ENCODE peak calls at places on chromosomes 7 and 10, in six cellular contexts. M is testis, G is activated B cell treated with CpG ODN at 0.5 μM for 24 hours, R is upper lobe of right lung, D is progenitor cell of endocrine pancreas, X is AG04449. I is an unnamed sample.

GRCh38 chr10:44056206-44056605 is 328.7 kb downstream of the CXCL12 start:
- DNase-seq in M (peak), G (no peak), R (no peak), D (no peak), X (no peak), I (no peak)

GRCh38 chr7:24052572-24053223 is 231.3 kb upstream of the NPY start:
- DNase-seq in M (no peak), G (no peak), R (no peak), D (no peak), X (peak), I (no peak)

GRCh38 chr7:73827568-73828106 is 3.2 kb upstream of the CLDN4 start:
- DNase-seq in M (peak), G (no peak), R (peak), D (no peak), X (no peak), I (no peak)

GRCh38 chr7:147029935-147030334 is 913.3 kb downstream of the CNTNAP2 start:
- DNase-seq in M (no peak), G (no peak), R (no peak), D (no peak), X (no peak), I (no peak)

GRCh38 chr10:26881600-26882331 is 21.0 kb upstream of the ABI1 start:
- DNase-seq in M (no peak), G (no peak), R (no peak), D (no peak), X (no peak), I (peak)

GRCh38 chr7:2804227-2804763 is 39.8 kb downstream of the GNA12 start:
- DNase-seq in M (no peak), G (no peak), R (peak), D (no peak), X (no peak), I (no peak)

GRCh38 chr7:101488826-101489572 is 126.3 kb downstream of the COL26A1 start:
- DNase-seq in M (no peak), G (no peak), R (no peak), D (no peak), X (no peak), I (no peak)

GRCh38 chr10:89979726-89980125 is 278.3 kb downstream of the KIF20B start:
- DNase-seq in M (no peak), G (no peak), R (no peak), D (no peak), X (no peak), I (no peak)

GRCh38 chr10:46541017-46541661 is 15.3 kb downstream of the GPRIN2 start:
- DNase-seq in M (peak), G (peak), R (peak), D (peak), X (no peak), I (no peak)

DNA sequence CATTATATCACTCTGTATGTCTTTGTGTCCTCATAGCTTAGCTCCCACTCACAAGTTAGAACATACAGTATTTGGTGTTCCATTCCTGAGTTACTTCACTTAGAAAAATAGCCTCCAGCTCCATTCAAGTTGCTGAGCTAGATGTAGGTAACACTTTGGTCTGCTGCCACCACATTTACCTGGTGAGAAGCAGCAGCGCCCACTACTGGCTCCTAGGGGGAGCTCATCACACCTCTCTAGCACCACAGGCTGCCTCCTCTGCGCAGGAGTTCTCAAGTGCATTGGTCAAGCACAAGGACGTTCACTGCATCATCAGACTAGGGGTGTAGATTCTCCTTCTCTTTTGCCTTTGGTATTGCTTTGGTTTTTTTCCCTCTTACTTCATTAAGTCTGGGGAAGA is 530.9 kb upstream of the AUTS2 start:
- DNase-seq in M (peak), G (no peak), R (peak), D (no peak), X (no peak), I (no peak)
- TF ChIP-seq CTCF in M (no peak), G (no peak), R (peak), D (peak), X (peak), I (peak)

DNA sequence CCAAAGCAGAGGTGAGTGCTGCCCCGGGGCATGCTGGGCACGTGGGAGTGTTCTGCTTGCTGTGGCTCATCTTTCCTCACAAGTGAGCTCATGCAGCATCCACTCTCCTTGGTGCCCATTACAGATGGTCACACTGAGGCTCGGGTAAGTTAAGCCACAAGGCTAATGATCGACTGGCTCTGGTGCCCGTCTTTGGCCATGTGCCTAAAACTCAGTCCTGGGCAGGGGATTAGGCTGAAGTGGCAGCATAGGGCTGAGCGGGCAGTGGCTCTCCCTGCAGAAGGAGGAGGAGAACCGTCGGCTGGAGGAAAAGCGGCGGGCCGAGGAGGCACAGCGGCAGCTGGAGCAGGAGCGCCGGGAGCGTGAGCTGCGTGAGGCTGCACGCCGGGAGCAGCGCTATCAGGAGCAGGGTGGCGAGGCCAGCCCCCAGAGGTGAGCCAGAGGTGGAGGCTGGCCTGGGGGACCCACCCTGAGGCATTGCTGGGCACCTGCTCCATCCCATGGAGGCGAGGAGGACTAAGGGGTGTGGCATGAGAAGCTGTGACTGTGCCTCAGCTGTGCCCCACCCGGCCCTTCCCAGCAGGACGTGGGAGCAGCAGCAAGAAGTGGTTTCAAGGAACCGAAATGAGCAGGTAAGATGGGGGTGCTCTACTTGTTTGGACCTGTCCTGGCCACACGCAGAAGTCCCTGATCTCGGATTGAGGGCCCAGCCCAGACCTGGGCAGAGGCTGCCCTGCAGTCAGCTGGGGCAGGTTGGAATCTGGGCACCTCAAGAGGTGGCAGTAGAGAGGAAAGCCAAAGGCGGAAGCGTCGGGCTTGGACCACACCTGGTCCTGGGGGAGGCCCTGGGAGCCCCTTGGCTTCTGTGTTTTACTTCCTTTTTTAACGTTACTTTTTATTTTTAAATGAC is 7.3 kb downstream of the PGAM2 start:
- DNase-seq in M (no peak), G (peak), R (peak), D (no peak), X (no peak), I (no peak)
- TF ChIP-seq CTCF in M (no peak), G (no peak), R (no peak), D (no peak), X (no peak), I (no peak)

GRCh38 chr10:15106352-15107013 is 9.3 kb downstream of the RPP38 start:
- DNase-seq in M (peak), G (peak), R (peak), D (peak), X (no peak), I (peak)
- TF ChIP-seq CTCF in M (peak), G (peak), R (peak), D (peak), X (peak), I (peak)

DNA sequence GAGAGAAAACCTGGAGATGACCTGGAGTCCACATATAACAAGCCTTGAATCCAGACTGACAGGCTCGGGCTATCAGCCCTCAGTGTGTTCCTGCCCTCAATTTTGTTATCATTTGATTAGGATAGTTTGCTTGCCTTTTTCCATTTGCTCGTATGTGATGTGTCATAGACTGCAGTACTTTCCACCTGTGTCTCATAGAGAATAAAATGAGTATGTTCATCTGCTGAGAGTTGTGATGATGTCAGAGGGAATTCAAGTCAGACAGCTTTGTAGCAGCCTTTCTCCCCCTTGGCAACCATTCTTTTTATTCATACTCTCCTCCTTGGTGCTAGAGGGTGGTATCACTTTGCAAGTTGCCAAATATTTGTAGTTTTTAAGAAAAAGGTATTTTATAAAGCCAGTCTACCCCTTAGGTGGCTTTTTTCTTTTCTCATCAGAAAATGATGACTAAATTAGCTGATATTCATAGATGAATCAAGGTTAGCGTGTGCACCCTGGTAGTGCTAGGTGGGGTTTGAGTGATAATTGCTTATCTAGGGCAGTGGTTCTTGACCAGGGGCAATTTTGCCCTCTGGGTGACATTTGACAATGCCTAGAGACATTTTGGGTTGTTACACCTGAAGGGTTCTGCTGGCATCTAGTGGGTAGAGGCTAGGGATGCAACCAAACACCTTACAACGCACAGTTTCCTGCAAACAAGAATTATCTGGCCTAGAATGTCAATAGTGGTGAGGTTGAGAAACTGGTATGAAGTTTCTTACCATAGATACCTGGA is 5.4 kb downstream of the SGPL1 start:
- DNase-seq in M (no peak), G (no peak), R (no peak), D (no peak), X (no peak), I (no peak)
- TF ChIP-seq CTCF in M (no peak), G (no peak), R (no peak), D (no peak), X (no peak), I (no peak)

GRCh38 chr10:100009283-100009792 is 409 bp downstream of the DNMBP start:
- DNase-seq in M (peak), G (no peak), R (peak), D (no peak), X (no peak), I (no peak)
- TF ChIP-seq CTCF in M (peak), G (no peak), R (peak), D (peak), X (peak), I (peak)

DNA sequence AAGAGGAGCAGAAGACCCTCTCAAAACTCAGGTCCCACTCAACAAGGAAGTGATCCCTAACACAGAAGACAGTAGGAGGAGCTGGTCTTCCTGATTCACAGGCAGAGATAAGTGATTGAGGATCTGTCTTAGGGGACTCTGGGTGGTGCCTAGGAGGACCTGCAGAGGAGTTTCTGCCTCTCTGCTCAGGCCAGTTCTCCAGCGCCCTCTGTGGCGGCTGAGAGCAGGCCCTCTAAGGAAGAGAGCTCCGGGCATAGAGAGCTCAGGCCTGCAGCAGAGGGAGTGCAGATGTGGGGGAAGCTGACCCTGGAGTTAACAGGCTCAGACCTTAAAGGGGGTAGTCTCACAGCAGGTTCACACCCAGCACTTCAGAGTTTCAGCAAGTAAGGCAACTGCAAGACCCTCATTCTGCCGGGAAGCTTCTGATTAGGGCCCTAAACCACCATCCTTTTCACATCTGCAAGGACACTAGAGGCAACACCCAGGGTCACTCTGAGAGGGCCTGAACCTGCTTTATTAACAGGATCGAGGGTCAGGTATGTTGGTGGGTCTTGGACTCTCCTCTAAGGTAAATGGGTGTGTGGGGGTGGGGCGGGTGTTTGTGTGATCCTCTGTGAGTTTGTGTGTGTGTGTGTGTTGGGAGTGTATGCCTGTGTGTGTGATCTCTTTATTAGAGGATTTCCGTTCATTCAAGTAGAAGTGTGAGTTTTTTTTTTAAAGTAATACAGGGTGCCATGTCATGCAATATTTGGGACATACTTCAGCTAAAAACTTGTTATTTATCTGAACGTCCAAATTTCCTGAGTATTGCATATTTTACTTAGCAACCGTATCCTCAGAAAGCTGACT is 57.6 kb upstream of the TARP start:
- DNase-seq in M (no peak), G (no peak), R (no peak), D (no peak), X (no peak), I (no peak)
- TF ChIP-seq CTCF in M (no peak), G (no peak), R (no peak), D (peak), X (no peak), I (no peak)

GRCh38 chr10:29241925-29242324 is 46.9 kb upstream of the LYZL1 start:
- DNase-seq in M (no peak), G (no peak), R (no peak), D (no peak), X (no peak), I (no peak)

GRCh38 chr10:29245476-29245875 is 43.4 kb upstream of the LYZL1 start:
- DNase-seq in M (peak), G (no peak), R (no peak), D (no peak), X (no peak), I (no peak)

GRCh38 chr10:29244978-29245377 is 43.9 kb upstream of the LYZL1 start:
- DNase-seq in M (peak), G (no peak), R (no peak), D (no peak), X (no peak), I (no peak)

GRCh38 chr10:29243061-29243460 is 45.8 kb upstream of the LYZL1 start:
- DNase-seq in M (no peak), G (no peak), R (no peak), D (no peak), X (no peak), I (no peak)

GRCh38 chr10:29243750-29244149 is 45.1 kb upstream of the LYZL1 start:
- DNase-seq in M (peak), G (no peak), R (no peak), D (no peak), X (no peak), I (no peak)
- TF ChIP-seq CTCF in M (no peak), G (no peak), R (peak), D (peak), X (peak), I (peak)

GRCh38 chr7:157873664-157874063 is 536.9 kb downstream of the DNAJB6 start:
- DNase-seq in M (peak), G (no peak), R (peak), D (no peak), X (no peak), I (no peak)

GRCh38 chr7:157874208-157874816 is 537.5 kb downstream of the DNAJB6 start:
- DNase-seq in M (no peak), G (no peak), R (no peak), D (no peak), X (no peak), I (no peak)

GRCh38 chr7:157874870-157875229 is 538.0 kb downstream of the DNAJB6 start:
- DNase-seq in M (no peak), G (no peak), R (no peak), D (no peak), X (no peak), I (no peak)

GRCh38 chr7:157876469-157877285 is 539.9 kb downstream of the DNAJB6 start:
- DNase-seq in M (peak), G (no peak), R (no peak), D (no peak), X (no peak), I (no peak)

DNA sequence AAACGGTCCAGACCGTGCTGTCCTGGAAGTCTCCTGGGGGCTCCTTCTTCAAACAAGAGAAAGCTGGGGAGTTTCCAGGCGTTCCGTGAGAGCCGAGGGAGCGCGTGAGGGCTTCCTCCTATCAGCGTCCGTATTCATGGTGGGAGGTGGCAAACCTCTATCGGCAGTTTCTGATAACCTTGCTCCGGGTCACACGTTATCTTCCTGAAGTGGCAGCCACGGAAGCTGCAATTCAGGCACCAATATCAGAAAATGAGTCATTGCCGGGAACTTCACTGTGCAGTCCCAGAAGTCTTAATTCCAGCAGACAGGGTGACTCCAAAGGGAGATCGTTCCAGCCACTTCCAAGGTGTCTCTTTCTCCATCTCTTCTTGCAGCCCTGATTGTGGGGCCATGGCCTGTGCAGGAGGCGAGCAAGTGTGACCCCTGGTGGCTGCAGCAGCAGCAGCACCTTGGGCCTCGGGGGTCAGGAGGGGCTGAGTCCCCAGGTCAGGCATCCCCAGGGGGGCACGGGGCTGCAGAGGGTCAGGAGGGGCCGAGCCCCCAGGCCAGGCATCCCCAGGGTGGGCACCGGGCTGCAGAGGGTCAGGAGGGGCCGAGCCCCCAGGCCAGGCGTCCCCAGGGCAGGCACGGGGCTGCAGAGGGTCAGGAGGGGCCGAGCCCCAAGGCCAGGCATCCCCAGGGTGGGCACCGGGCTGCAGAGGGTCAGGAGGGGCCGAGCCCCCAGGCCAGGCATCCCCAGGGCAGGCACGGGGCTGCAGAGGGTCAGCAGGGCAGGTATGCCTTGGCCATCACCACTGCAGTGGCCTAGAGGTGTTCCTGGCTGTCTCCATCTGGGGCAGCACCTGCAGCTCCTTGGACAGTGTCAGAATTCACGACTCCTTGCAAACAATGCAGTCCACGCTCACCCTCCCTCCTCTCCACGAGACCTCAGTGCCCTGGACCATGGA is 538.7 kb downstream of the DNAJB6 start:
- DNase-seq in M (peak), G (no peak), R (no peak), D (peak), X (no peak), I (peak)
- TF ChIP-seq CTCF in M (no peak), G (no peak), R (peak), D (peak), X (no peak), I (no peak)

GRCh38 chr7:148144827-148145226 is 445.7 kb upstream of the C7orf33 start:
- DNase-seq in M (no peak), G (no peak), R (no peak), D (no peak), X (no peak), I (no peak)

GRCh38 chr7:148148456-148148855 is 442.1 kb upstream of the C7orf33 start:
- DNase-seq in M (no peak), G (no peak), R (no peak), D (no peak), X (no peak), I (no peak)

GRCh38 chr7:148147438-148147837 is 443.1 kb upstream of the C7orf33 start:
- DNase-seq in M (no peak), G (no peak), R (no peak), D (no peak), X (no peak), I (no peak)

DNA sequence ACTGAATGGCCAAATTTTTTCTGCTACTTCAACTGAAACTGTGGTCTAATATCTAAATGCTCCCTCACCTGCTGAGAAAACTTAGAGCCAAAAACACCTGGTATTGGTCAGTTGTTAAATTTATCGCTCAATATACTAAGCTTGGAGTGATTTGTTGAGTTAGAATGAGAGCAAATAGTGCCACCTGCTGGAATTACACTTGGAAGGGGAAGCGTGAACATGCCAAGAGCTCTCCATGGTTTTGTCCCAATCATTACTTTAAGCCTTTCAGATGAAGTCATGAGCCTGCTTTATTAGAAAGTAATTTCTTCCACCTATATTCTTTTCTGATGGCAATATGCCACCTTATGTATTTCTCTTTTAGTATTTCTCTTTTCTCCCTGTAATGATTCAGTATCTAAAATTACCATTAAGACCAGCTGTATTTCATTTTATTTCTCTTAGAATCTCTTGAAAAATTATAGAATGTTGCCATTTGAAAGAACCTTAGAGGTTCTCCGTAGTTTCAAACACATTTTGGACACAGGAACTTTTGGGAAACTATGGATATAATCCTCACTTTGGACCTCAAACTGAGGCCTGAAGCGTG is 447.8 kb upstream of the C7orf33 start:
- DNase-seq in M (peak), G (no peak), R (no peak), D (peak), X (no peak), I (no peak)
- TF ChIP-seq CTCF in M (peak), G (no peak), R (peak), D (peak), X (peak), I (peak)

I was measured in D721Med.